ENCODE peak calls at places on chromosomes 2 and 18, in nine cellular contexts. J is AG04449; L is adrenal gland; D is left ventricle myocardium inferior; S is BE2C; Y is kidney epithelial cell; K is right cardiac atrium; O is neural progenitor cell; P is CD4-positive, CD25-positive, alpha-beta regulatory T cell. W is an unnamed sample.

GRCh38 chr2:869357-869871 is 81.2 kb upstream of the SNTG2 start:
- DNase-seq in J (no peak), L (no peak), D (no peak), S (no peak), Y (no peak), K (no peak), O (no peak), P (no peak), W (no peak)

GRCh38 chr2:136025057-136025973 is 39.9 kb upstream of the DARS1 start:
- DNase-seq in J (no peak), L (peak; percentile 80), D (peak; percentile 77), S (peak; percentile 83), Y (peak; percentile 29), K (peak; percentile 91), O (peak; percentile 99), P (peak; percentile 13), W (peak; percentile 20)

GRCh38 chr2:108444941-108445840 is 3.8 kb upstream of the GCC2 start:
- DNase-seq in J (no peak), L (no peak), D (no peak), S (peak; percentile 47), Y (no peak), K (no peak), O (no peak), P (no peak), W (no peak)

GRCh38 chr18:72652990-72653593 is 109.0 kb upstream of the CBLN2 start:
- DNase-seq in J (no peak), L (peak; percentile 46), D (no peak), S (peak; percentile 45), Y (peak; percentile 16), K (no peak), O (peak; percentile 67), P (no peak), W (peak; percentile 55)

GRCh38 chr2:232454630-232455029 is 1.3 kb upstream of the ALPI start:
- DNase-seq in J (no peak), L (no peak), D (no peak), S (no peak), Y (no peak), K (no peak), O (no peak), P (no peak), W (no peak)

GRCh38 chr2:66851449-66851872 is 416.5 kb downstream of the MEIS1 start:
- DNase-seq in J (peak; percentile 97), L (no peak), D (no peak), S (no peak), Y (no peak), K (no peak), O (no peak), P (no peak), W (no peak)

GRCh38 chr2:119240311-119241204 is 16.9 kb downstream of the STEAP3 start:
- DNase-seq in J (no peak), L (peak; percentile 87), D (peak; percentile 64), S (peak; percentile 69), Y (no peak), K (peak; percentile 90), O (peak; percentile 37), P (no peak), W (no peak)

GRCh38 chr18:32310119-32310518 is 120.3 kb downstream of the MEP1B start:
- DNase-seq in J (no peak), L (no peak), D (no peak), S (no peak), Y (no peak), K (no peak), O (no peak), P (no peak), W (no peak)

GRCh38 chr2:226336283-226336682 is 463.3 kb downstream of the IRS1 start:
- DNase-seq in J (no peak), L (no peak), D (no peak), S (no peak), Y (no peak), K (no peak), O (no peak), P (no peak), W (no peak)

GRCh38 chr2:219457784-219458369 is 23.2 kb downstream of the SPEG start:
- DNase-seq in J (no peak), L (no peak), D (no peak), S (peak; percentile 45), Y (no peak), K (peak; percentile 25), O (peak; percentile 37), P (no peak), W (no peak)

GRCh38 chr2:207219716-207220414 is 54.1 kb upstream of the KLF7 start:
- DNase-seq in J (no peak), L (no peak), D (no peak), S (peak; percentile 24), Y (no peak), K (no peak), O (no peak), P (no peak), W (no peak)

GRCh38 chr2:148936857-148937450 is 61.9 kb downstream of the KIF5C start:
- DNase-seq in J (no peak), L (no peak), D (no peak), S (no peak), Y (no peak), K (no peak), O (no peak), P (no peak), W (no peak)

GRCh38 chr2:131552886-131553285 is 25.2 kb downstream of the CCDC74A start:
- DNase-seq in J (no peak), L (no peak), D (no peak), S (no peak), Y (no peak), K (no peak), O (no peak), P (no peak), W (no peak)

GRCh38 chr2:11056614-11057013 is 98.7 kb upstream of the SLC66A3 start:
- DNase-seq in J (peak; percentile 90), L (peak; percentile 42), D (no peak), S (peak; percentile 48), Y (peak; percentile 88), K (no peak), O (no peak), P (no peak), W (no peak)

GRCh38 chr2:226544581-226545210 is 254.9 kb downstream of the IRS1 start:
- DNase-seq in J (no peak), L (no peak), D (no peak), S (no peak), Y (peak; percentile 12), K (no peak), O (no peak), P (no peak), W (no peak)

GRCh38 chr18:41690332-41691110 is 264.5 kb upstream of the PIK3C3 start:
- DNase-seq in J (no peak), L (no peak), D (no peak), S (no peak), Y (no peak), K (no peak), O (no peak), P (no peak), W (no peak)

GRCh38 chr18:57433492-57434176 is 1.5 kb upstream of the ONECUT2 start:
- DNase-seq in J (no peak), L (peak; percentile 8), D (no peak), S (no peak), Y (no peak), K (no peak), O (no peak), P (no peak), W (no peak)

GRCh38 chr18:7746106-7746505 is 179.0 kb downstream of the PTPRM start:
- DNase-seq in J (no peak), L (no peak), D (no peak), S (no peak), Y (no peak), K (no peak), O (no peak), P (no peak), W (no peak)

DNA sequence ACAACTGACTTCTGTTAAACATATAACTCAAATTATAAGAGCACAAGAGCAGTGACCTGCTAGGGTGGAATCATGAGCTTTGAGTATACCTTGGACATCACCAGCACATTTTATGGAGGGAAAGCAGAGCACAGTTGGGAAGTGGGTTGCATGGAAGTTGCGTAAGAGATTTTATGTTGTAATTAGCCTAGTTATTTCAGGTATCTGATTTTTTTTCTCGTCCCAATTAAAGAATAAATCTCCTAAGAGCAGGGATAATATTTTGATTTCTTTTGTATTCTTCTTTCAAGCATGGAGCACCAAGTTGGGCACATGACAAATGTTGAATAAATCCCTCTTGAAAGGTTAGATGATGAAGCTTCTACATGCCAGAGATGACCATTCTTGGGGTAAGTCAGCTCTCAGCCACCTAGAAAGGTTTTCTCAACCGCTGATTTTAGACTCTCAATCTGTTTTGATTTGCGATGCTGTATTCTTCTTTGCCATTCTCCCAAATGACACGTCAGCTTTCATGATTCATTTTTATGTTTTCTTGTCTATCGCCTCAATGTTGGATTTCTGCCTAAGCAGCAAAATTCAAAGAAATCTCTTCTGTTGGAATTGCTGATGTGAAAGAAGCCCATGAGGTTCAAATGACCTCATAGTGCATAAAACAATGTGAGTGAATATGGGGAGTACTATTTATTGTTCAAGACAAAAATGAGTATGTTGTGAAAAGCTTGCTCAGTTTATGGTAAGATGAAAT is 15.3 kb upstream of the FN1 start:
- DNase-seq in J (no peak), L (no peak), D (no peak), S (no peak), Y (no peak), K (no peak), O (no peak), P (no peak), W (no peak)
- H3K4me3 ChIP-seq in J (no peak overlapping the region), L (no peak overlapping the region), D (no peak overlapping the region), S (no peak overlapping the region), Y (no peak overlapping the region), K (no peak overlapping the region), O (no peak overlapping the region), P (no peak overlapping the region), W (no peak overlapping the region)

GRCh38 chr2:157625311-157625710 is 3.4 kb downstream of the ACVR1C start:
- DNase-seq in J (no peak), L (no peak), D (no peak), S (no peak), Y (no peak), K (no peak), O (no peak), P (peak; percentile 23), W (no peak)
- H3K4me3 ChIP-seq in J (no peak overlapping the region), L (no peak overlapping the region), D (no peak overlapping the region), S (no peak overlapping the region), Y (no peak overlapping the region), K (no peak overlapping the region), O (no peak overlapping the region), P (peak overlapping the region; percentile 41), W (no peak overlapping the region)

DNA sequence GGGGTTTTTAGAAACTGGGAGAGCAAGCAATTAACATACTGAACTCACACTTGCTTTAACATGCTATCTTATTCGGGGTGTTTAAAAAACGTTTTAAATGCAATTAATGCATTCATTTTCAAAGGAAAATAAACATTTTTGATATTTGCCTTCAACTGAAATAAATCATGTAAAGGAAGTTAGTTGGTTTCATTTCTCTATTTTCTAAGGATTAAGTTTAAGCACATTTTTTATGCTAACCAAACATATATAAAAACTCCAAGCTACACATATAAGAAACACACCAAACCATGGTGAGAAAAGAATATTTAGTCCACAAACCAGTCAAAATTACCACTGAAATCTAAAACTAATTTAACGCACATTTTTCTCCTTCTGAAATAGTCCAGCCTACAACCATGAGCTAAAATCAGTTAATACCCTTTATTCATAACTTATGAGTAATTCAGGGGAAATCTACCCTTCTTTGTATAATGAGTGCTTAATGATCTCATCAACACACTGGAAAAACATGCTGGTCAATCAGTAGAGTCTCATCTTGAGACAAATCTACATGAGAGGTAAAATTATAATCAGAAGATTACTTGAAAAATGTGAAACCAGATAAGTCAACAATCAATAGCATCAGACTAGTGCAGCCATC is 8.1 kb downstream of the FBXO11 start:
- DNase-seq in J (no peak), L (no peak), D (no peak), S (no peak), Y (no peak), K (no peak), O (no peak), P (no peak), W (no peak)
- H3K4me3 ChIP-seq in J (no peak overlapping the region), L (no peak overlapping the region), D (no peak overlapping the region), S (no peak overlapping the region), Y (no peak overlapping the region), K (no peak overlapping the region), O (no peak overlapping the region), P (peak overlapping the region; percentile 56), W (no peak overlapping the region)

GRCh38 chr18:44678725-44679055 is 2.0 kb upstream of the SETBP1 start:
- DNase-seq in J (no peak), L (no peak), D (no peak), S (no peak), Y (no peak), K (no peak), O (no peak), P (no peak), W (no peak)
- H3K4me3 ChIP-seq in J (peak overlapping the region; percentile 70), L (peak overlapping the region; percentile 56), D (peak overlapping the region; percentile 91), S (no peak overlapping the region), Y (no peak overlapping the region), K (no peak overlapping the region), O (peak overlapping the region; percentile 96), P (no peak overlapping the region), W (peak overlapping the region; percentile 72)

W was measured in ovary.